ENCODE peak calls at places on chromosomes 7 and 10, in five cellular contexts. Q, O, G, K and A are unnamed samples.

GRCh38 chr10:92572362-92573090 is 1.4 kb downstream of the IDE start:
- DNase-seq in K (no peak), O (peak; percentile 24), Q (no peak), G (no peak), A (no peak)

GRCh38 chr7:5606235-5606634 is 175.2 kb downstream of the RNF216 start:
- DNase-seq in K (no peak), G (peak; percentile 41), O (no peak), Q (no peak), A (no peak)

GRCh38 chr10:35420044-35420443 is 83.7 kb downstream of the CCNY start:
- DNase-seq in O (no peak), Q (no peak), G (no peak), K (no peak), A (no peak)

GRCh38 chr7:130943981-130944380 is 210.0 kb upstream of the KLF14 start:
- DNase-seq in O (no peak), G (no peak), K (no peak), Q (no peak), A (no peak)

GRCh38 chr10:103661198-103661950 is 167.9 kb downstream of the NEURL1 start:
- DNase-seq in Q (peak; percentile 82), G (no peak), O (no peak), K (no peak), A (peak; percentile 73)

GRCh38 chr7:138798836-138799235 is 840 bp upstream of the ATP6V0A4 start:
- DNase-seq in O (no peak), G (no peak), K (no peak), Q (no peak), A (no peak)

GRCh38 chr7:74372060-74372408 is 81.7 kb upstream of the GTF2IRD1 start:
- DNase-seq in Q (no peak), O (no peak), G (no peak), K (no peak), A (no peak)

GRCh38 chr10:130179640-130180039 is 43.4 kb downstream of the GLRX3 start:
- DNase-seq in G (peak; percentile 21), K (no peak), O (peak; percentile 47), Q (peak; percentile 68), A (peak; percentile 54)

GRCh38 chr10:121069061-121069850 is 218.1 kb downstream of the WDR11 start:
- DNase-seq in O (no peak), K (peak; percentile 7), G (no peak), Q (no peak), A (no peak)

GRCh38 chr10:7507887-7508726 is 97.3 kb upstream of the SFMBT2 start:
- DNase-seq in Q (no peak), G (no peak), O (no peak), K (no peak), A (no peak)

GRCh38 chr10:68156373-68157185 is 47.3 kb downstream of the MYPN start:
- DNase-seq in Q (peak; percentile 48), K (no peak), O (peak; percentile 35), G (peak; percentile 50), A (peak; percentile 57)

GRCh38 chr7:37726022-37726421 is 42.5 kb downstream of the GPR141 start:
- DNase-seq in O (no peak), Q (no peak), K (no peak), G (no peak), A (no peak)

GRCh38 chr7:37729160-37729559 is 45.6 kb downstream of the GPR141 start:
- DNase-seq in G (no peak), O (no peak), K (no peak), Q (no peak), A (no peak)

GRCh38 chr7:37732253-37732652 is 48.7 kb downstream of the GPR141 start:
- DNase-seq in O (peak; percentile 51), Q (peak; percentile 63), G (peak; percentile 23), K (peak; percentile 56), A (peak; percentile 33)

GRCh38 chr7:37730489-37730888 is 46.9 kb downstream of the GPR141 start:
- DNase-seq in K (no peak), G (no peak), O (no peak), Q (no peak), A (no peak)

GRCh38 chr7:37728747-37729146 is 45.2 kb downstream of the GPR141 start:
- DNase-seq in G (no peak), Q (no peak), O (no peak), K (peak; percentile 51), A (no peak)
- TF ChIP-seq FOXM1 in G (no peak), Q (no peak), O (no peak), K (no peak), A (no peak)

GRCh38 chr10:5683065-5683464 is 1.6 kb upstream of the TASOR2 start:
- DNase-seq in Q (no peak), K (no peak), G (no peak), O (no peak), A (no peak)

GRCh38 chr10:5681930-5682329 is 2.7 kb upstream of the TASOR2 start:
- DNase-seq in O (no peak), Q (no peak), K (no peak), G (no peak), A (no peak)

GRCh38 chr10:5679036-5679435 is 5.6 kb upstream of the TASOR2 start:
- DNase-seq in Q (no peak), G (no peak), K (no peak), O (no peak), A (no peak)

GRCh38 chr10:5678397-5678983 is 6.1 kb upstream of the TASOR2 start:
- DNase-seq in O (no peak), Q (no peak), G (no peak), K (no peak), A (no peak)

GRCh38 chr10:5679606-5680005 is 5.0 kb upstream of the TASOR2 start:
- DNase-seq in O (no peak), G (no peak), K (no peak), Q (no peak), A (peak; percentile 49)
- TF ChIP-seq FOXM1 in O (no peak), G (no peak), K (no peak), Q (no peak), A (no peak)

DNA sequence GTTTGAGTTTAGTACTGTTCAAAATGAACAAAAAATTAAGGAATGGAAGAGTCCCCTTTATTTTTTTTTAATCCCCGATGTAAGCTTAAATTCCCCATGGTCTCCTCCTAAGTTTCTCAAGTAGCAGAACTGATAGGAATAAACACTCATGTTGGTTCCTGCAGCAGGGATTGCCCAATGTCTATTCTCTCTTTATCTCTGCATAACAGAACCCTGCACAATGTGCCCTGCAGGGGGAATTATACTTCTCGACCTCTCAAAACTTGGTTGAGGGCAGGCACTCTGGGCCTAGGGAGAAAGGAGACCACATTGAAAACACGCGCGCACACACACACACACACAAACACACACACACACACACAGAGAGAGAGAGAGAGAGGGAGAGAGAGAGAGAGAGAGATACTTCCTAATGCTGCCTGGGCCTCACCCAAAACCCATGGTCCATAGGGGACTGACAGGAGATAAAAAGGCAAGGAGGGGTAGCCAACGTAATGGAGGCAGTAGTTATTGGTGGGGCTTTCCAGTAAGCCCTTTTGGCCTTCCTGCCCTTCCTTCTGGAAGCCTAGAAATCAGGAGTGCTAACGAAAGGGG is 22.7 kb downstream of the JAZF1 start:
- DNase-seq in Q (no peak), K (no peak), G (no peak), O (no peak), A (no peak)
- TF ChIP-seq FOXM1 in Q (no peak), K (no peak), G (no peak), O (no peak), A (no peak)

DNA sequence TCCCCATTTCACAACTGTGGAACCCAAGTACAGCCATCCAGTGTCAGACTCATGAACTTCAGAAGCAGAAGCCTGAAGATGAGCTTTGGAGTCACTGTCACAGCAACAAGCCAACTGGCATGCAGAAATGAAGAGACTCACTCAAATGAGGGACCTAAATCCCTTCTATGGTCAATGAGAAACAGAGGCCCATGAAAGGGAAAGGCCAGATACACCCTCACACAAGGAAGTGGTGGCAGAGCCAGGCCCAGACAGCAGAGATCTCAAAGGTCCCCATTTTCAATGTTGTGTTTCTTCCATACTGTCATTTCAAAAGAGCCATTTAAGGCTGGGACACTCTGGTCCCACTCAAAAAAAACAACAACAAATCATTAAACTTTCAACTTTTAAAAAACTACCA is 205.2 kb downstream of the KCNMA1 start:
- DNase-seq in G (no peak), O (no peak), Q (no peak), K (no peak), A (no peak)
- TF ChIP-seq FOXM1 in G (no peak), O (no peak), Q (no peak), K (no peak), A (no peak)

GRCh38 chr10:116740971-116741370 is 1.4 kb downstream of the HSPA12A start:
- DNase-seq in K (no peak), O (peak; percentile 65), G (no peak), Q (no peak), A (no peak)
- TF ChIP-seq FOXM1 in K (no peak), O (no peak), G (no peak), Q (no peak), A (no peak)

GRCh38 chr7:22675436-22675835 is 51.6 kb upstream of the IL6 start:
- DNase-seq in K (no peak), Q (no peak), O (no peak), G (no peak), A (no peak)

GRCh38 chr7:22676385-22676784 is 50.6 kb upstream of the IL6 start:
- DNase-seq in O (no peak), G (no peak), K (no peak), Q (no peak), A (no peak)

GRCh38 chr7:22677680-22678079 is 49.3 kb upstream of the IL6 start:
- DNase-seq in K (no peak), Q (no peak), O (no peak), G (no peak), A (no peak)

GRCh38 chr7:22672892-22673637 is 53.9 kb upstream of the IL6 start:
- DNase-seq in Q (no peak), O (no peak), K (peak; percentile 26), G (no peak), A (peak; percentile 77)

GRCh38 chr7:22675917-22676343 is 51.1 kb upstream of the IL6 start:
- DNase-seq in O (no peak), Q (no peak), K (no peak), G (no peak), A (no peak)
- TF ChIP-seq FOXM1 in O (no peak), Q (no peak), K (no peak), G (no peak), A (no peak)

GRCh38 chr10:122992031-122992585 is 11.9 kb downstream of the PSTK start:
- DNase-seq in K (no peak), G (no peak), Q (no peak), O (no peak), A (no peak)
- TF ChIP-seq FOXM1 in K (no peak), G (no peak), Q (no peak), O (no peak), A (no peak)

GRCh38 chr7:157691521-157692155 is 354.8 kb downstream of the DNAJB6 start:
- DNase-seq in G (no peak), O (peak; percentile 56), K (no peak), Q (no peak), A (no peak)
- TF ChIP-seq FOXM1 in G (no peak), O (no peak), K (no peak), Q (no peak), A (no peak)